ENCODE peak calls at places on chromosomes 13 and 19, in six cellular contexts. G is thoracic aorta, J is sigmoid colon, O is uterus, S is left ventricle myocardium inferior, B is Panc1. P is an unnamed sample. For H3K4me1 and H3K36me3, the result is how much of the 10 kb centered on the place peaks cover.

GRCh38 chr19:43786665-43787064 is 5.9 kb upstream of the KCNN4 start:
- DNase-seq in O (no peak), B (no peak), S (no peak), G (no peak), J (no peak), P (no peak)

GRCh38 chr13:33328691-33329090 is 43.1 kb upstream of the STARD13 start:
- DNase-seq in B (no peak), G (no peak), O (no peak), J (no peak), S (no peak), P (no peak)

GRCh38 chr19:13621413-13621812 is 115.1 kb upstream of the CACNA1A start:
- DNase-seq in O (no peak), J (no peak), B (peak), S (no peak), G (no peak), P (no peak)

GRCh38 chr13:78981913-78982312 is 323.0 kb upstream of the OBI1 start:
- DNase-seq in B (no peak), O (no peak), G (no peak), S (no peak), J (no peak), P (no peak)

GRCh38 chr13:43516401-43516826 is 270.4 kb downstream of the ENOX1 start:
- DNase-seq in G (no peak), O (peak), J (peak), B (no peak), S (no peak), P (no peak)

GRCh38 chr19:22144394-22144793 is 52.4 kb downstream of the ZNF676 start:
- DNase-seq in S (no peak), J (no peak), O (no peak), B (no peak), G (no peak), P (no peak)

GRCh38 chr13:98839826-98840769 is 87.6 kb upstream of the SLC15A1 start:
- DNase-seq in J (peak), O (peak), B (peak), G (no peak), S (peak), P (no peak)

GRCh38 chr19:743168-743687 is 7.7 kb upstream of the MISP start:
- DNase-seq in S (peak), B (no peak), J (no peak), O (no peak), G (no peak), P (no peak)

GRCh38 chr19:13149628-13150186 is 468 bp downstream of the STX10 start:
- DNase-seq in S (peak), O (peak), J (peak), G (no peak), B (no peak), P (peak)

GRCh38 chr13:37270206-37271001 is 164.9 kb upstream of the CSNK1A1L start:
- DNase-seq in G (no peak), S (no peak), B (no peak), J (no peak), O (no peak), P (no peak)

GRCh38 chr13:39263033-39263432 is 224.8 kb downstream of the NHLRC3 start:
- DNase-seq in O (peak), G (no peak), J (no peak), B (no peak), S (no peak), P (peak)

GRCh38 chr13:58907347-58907746 is 1256.4 kb downstream of the DIAPH3 start:
- DNase-seq in G (no peak), J (no peak), S (no peak), B (no peak), O (no peak), P (no peak)

GRCh38 chr19:56720281-56720680 is 48.7 kb upstream of the ZNF835 start:
- DNase-seq in J (no peak), G (no peak), S (no peak), O (peak), B (no peak), P (no peak)

DNA sequence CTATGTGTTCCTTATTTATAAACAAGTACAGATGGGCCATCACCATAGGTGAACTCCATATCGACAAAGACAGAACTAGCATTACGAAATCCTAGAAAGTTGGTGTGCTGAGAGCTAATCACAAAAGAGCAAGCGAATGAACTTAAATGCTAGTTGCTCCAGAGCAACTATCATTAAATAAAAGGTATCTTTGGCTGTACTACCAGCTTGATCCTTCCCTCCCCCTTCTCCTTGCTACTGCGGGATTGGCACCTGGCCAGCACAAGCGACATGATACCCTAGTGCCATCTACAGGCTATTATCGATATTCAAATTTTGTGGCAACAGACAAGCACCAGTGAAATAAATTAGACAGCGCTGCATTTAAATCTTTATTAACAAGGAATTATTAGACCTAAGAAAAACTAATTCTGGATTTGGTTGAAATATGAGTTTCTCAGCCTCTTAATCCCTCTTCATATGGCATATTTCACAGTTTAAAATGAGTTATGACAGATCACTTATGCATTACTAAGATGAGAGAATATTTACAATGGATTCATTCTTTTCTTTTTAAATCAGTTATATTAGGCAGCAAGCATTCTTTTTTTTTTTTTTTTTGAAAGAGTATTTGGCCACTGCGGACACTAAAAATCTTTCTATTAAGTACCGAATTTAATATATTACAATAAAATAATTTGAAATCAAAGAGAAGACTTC is 5.8 kb downstream of the PCDH9 start:
- DNase-seq in B (no peak), O (peak), G (peak), S (peak), J (peak), P (peak)
- H3K4me3 ChIP-seq in B (no peak), O (no peak), G (peak), S (peak), J (peak), P (peak)

GRCh38 chr13:23828086-23828485 is 61.1 kb downstream of the MIPEP start:
- DNase-seq in O (no peak), J (no peak), G (no peak), B (no peak), S (no peak), P (no peak)

GRCh38 chr13:23825179-23825578 is 64.0 kb downstream of the MIPEP start:
- DNase-seq in S (no peak), J (no peak), G (no peak), B (no peak), O (no peak), P (no peak)

GRCh38 chr13:23822252-23822824 is 66.9 kb downstream of the MIPEP start:
- DNase-seq in O (no peak), B (no peak), S (no peak), G (no peak), J (no peak), P (no peak)

GRCh38 chr13:23820530-23820929 is 68.7 kb downstream of the MIPEP start:
- DNase-seq in S (no peak), O (no peak), G (no peak), J (no peak), B (no peak), P (no peak)

GRCh38 chr13:23824355-23824754 is 64.8 kb downstream of the MIPEP start:
- DNase-seq in S (no peak), B (no peak), O (no peak), J (no peak), G (no peak), P (no peak)
- H3K4me1 ChIP-seq in S (under half), B (under half), O (under half), J (under half), G (under half), P (under half)

GRCh38 chr13:28822161-28822560 is 2.0 kb downstream of the MTUS2 start:
- DNase-seq in B (no peak), G (no peak), S (no peak), O (no peak), J (no peak), P (no peak)
- H3K36me3 ChIP-seq in B (under half), G (under half), S (under half), O (under half), J (under half), P (under half)

GRCh38 chr19:38321646-38322323 is 2.1 kb downstream of the KCNK6 start:
- DNase-seq in J (peak), B (no peak), G (no peak), S (peak), O (peak), P (no peak)
- H3K4me3 ChIP-seq in J (no peak), B (no peak), G (peak), S (peak), O (peak), P (peak)

GRCh38 chr19:10246511-10246910 is 5.5 kb upstream of the MRPL4 start:
- DNase-seq in G (no peak), J (no peak), O (no peak), B (no peak), S (no peak), P (no peak)
- H3K4me1 ChIP-seq in G (under half), J (under half), O (under half), B (under half), S (under half), P (under half)

GRCh38 chr19:39825531-39826076 is 8.4 kb downstream of the DYRK1B start:
- DNase-seq in B (no peak), S (no peak), O (no peak), J (no peak), G (no peak), P (no peak)
- H3K36me3 ChIP-seq in B (under half), S (half or more), O (under half), J (half or more), G (under half), P (under half)

GRCh38 chr19:47886010-47886559 is at the start of gene SULT2A1:
- DNase-seq in J (peak), O (no peak), G (no peak), S (no peak), B (no peak), P (no peak)

GRCh38 chr19:47885067-47885463 is 1.1 kb downstream of the SULT2A1 start:
- DNase-seq in J (peak), B (no peak), S (no peak), G (no peak), O (no peak), P (no peak)

GRCh38 chr19:47882890-47883289 is 3.2 kb downstream of the SULT2A1 start:
- DNase-seq in O (no peak), J (peak), B (no peak), G (no peak), S (no peak), P (no peak)

GRCh38 chr19:47881757-47882156 is 4.4 kb downstream of the SULT2A1 start:
- DNase-seq in J (peak), B (no peak), S (no peak), G (no peak), O (no peak), P (no peak)
- H3K4me3 ChIP-seq in J (no peak), B (no peak), S (no peak), G (no peak), O (no peak), P (no peak)

DNA sequence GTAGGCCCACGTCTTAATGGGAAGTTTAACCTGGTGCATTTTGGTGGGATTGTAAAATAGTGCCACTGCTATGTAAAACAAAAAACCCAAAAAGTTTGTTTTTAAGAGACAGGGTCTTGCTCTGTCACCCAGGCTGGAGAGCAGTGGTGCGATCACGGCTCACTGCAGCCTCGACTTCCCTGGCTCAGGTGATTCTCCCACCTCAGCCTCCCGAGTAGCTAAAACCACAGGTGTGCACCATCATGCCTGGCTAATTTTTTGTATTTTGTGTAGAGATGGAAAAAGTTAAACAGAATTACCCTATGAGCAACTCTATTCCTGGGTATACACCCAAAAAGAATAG is 820 bp upstream of the REXO1 start:
- DNase-seq in B (no peak), S (no peak), J (no peak), O (no peak), G (no peak), P (no peak)
- H3K4me1 ChIP-seq in B (under half), S (half or more), J (half or more), O (under half), G (under half), P (under half)